ENCODE peak calls at places on chromosomes 12 and 14, in nine cellular contexts. One of them, this sample, is unnamed.
A peak's percentile ranks its signal among the peaks of the same experiment; 100 is the strongest.

GRCh38 chr12:5442251-5443006 is 10.5 kb downstream of the NTF3 start:
- DNase-seq in A549: peak; percentile 60
- DNase-seq in cardiac fibroblast: peak; percentile 68
- DNase-seq in B cell: no peak
- DNase-seq in right lobe of liver: no peak
- DNase-seq in GM10248: no peak
- DNase-seq in Peyer's patch: no peak
- DNase-seq in HFF-Myc: no peak
- DNase-seq in CD8-positive, alpha-beta T cell: no peak
- DNase-seq in this sample: no peak

GRCh38 chr12:51672334-51672733 is 81.3 kb downstream of the SCN8A start:
- DNase-seq in right lobe of liver: no peak
- DNase-seq in GM10248: no peak
- DNase-seq in A549: no peak
- DNase-seq in CD8-positive, alpha-beta T cell: no peak
- DNase-seq in cardiac fibroblast: no peak
- DNase-seq in HFF-Myc: no peak
- DNase-seq in B cell: no peak
- DNase-seq in Peyer's patch: no peak
- DNase-seq in this sample: no peak

GRCh38 chr12:43151406-43152080 is 400.5 kb downstream of the ADAMTS20 start:
- DNase-seq in cardiac fibroblast: no peak
- DNase-seq in HFF-Myc: peak; percentile 51
- DNase-seq in GM10248: no peak
- DNase-seq in Peyer's patch: no peak
- DNase-seq in B cell: no peak
- DNase-seq in A549: no peak
- DNase-seq in right lobe of liver: no peak
- DNase-seq in CD8-positive, alpha-beta T cell: no peak
- DNase-seq in this sample: peak; percentile 42

GRCh38 chr14:76320975-76321374 is 55.0 kb upstream of the ESRRB start:
- DNase-seq in GM10248: no peak
- DNase-seq in B cell: no peak
- DNase-seq in CD8-positive, alpha-beta T cell: no peak
- DNase-seq in A549: no peak
- DNase-seq in Peyer's patch: no peak
- DNase-seq in right lobe of liver: no peak
- DNase-seq in HFF-Myc: no peak
- DNase-seq in cardiac fibroblast: no peak
- DNase-seq in this sample: no peak

GRCh38 chr14:97380539-97380941 is 583.4 kb downstream of the VRK1 start:
- DNase-seq in HFF-Myc: no peak
- DNase-seq in GM10248: no peak
- DNase-seq in A549: peak; percentile 1
- DNase-seq in B cell: no peak
- DNase-seq in Peyer's patch: no peak
- DNase-seq in right lobe of liver: no peak
- DNase-seq in cardiac fibroblast: no peak
- DNase-seq in CD8-positive, alpha-beta T cell: peak; percentile 50
- DNase-seq in this sample: no peak

GRCh38 chr12:80701388-80701787 is 6.0 kb upstream of the MYF6 start:
- DNase-seq in cardiac fibroblast: no peak
- DNase-seq in right lobe of liver: no peak
- DNase-seq in A549: no peak
- DNase-seq in Peyer's patch: no peak
- DNase-seq in GM10248: no peak
- DNase-seq in B cell: no peak
- DNase-seq in HFF-Myc: no peak
- DNase-seq in CD8-positive, alpha-beta T cell: no peak
- DNase-seq in this sample: no peak

GRCh38 chr14:104140463-104141331 is 2.3 kb downstream of the KIF26A start:
- DNase-seq in HFF-Myc: no peak
- DNase-seq in CD8-positive, alpha-beta T cell: peak; percentile 11
- DNase-seq in Peyer's patch: no peak
- DNase-seq in B cell: peak; percentile 17
- DNase-seq in GM10248: no peak
- DNase-seq in cardiac fibroblast: no peak
- DNase-seq in A549: no peak
- DNase-seq in right lobe of liver: peak; percentile 42
- DNase-seq in this sample: no peak

GRCh38 chr12:111330800-111331752 is 37.8 kb downstream of the PHETA1 start:
- DNase-seq in A549: peak; percentile 74
- DNase-seq in HFF-Myc: peak; percentile 15
- DNase-seq in CD8-positive, alpha-beta T cell: no peak
- DNase-seq in GM10248: peak; percentile 59
- DNase-seq in right lobe of liver: no peak
- DNase-seq in B cell: no peak
- DNase-seq in Peyer's patch: no peak
- DNase-seq in cardiac fibroblast: peak; percentile 71
- DNase-seq in this sample: peak; percentile 15

GRCh38 chr12:28550757-28551381 is 360.6 kb downstream of the CCDC91 start:
- DNase-seq in A549: peak; percentile 23
- DNase-seq in Peyer's patch: no peak
- DNase-seq in GM10248: no peak
- DNase-seq in CD8-positive, alpha-beta T cell: no peak
- DNase-seq in right lobe of liver: no peak
- DNase-seq in HFF-Myc: no peak
- DNase-seq in B cell: no peak
- DNase-seq in cardiac fibroblast: peak; percentile 82
- DNase-seq in this sample: peak; percentile 47

GRCh38 chr12:113088971-113089756 is 32.6 kb downstream of the DTX1 start:
- DNase-seq in cardiac fibroblast: no peak
- DNase-seq in right lobe of liver: no peak
- DNase-seq in A549: no peak
- DNase-seq in B cell: no peak
- DNase-seq in Peyer's patch: peak; percentile 54
- DNase-seq in GM10248: peak; percentile 58
- DNase-seq in CD8-positive, alpha-beta T cell: peak; percentile 51
- DNase-seq in HFF-Myc: no peak
- DNase-seq in this sample: no peak

GRCh38 chr14:32584079-32584478 is 255.0 kb downstream of the AKAP6 start:
- DNase-seq in A549: no peak
- DNase-seq in HFF-Myc: no peak
- DNase-seq in CD8-positive, alpha-beta T cell: no peak
- DNase-seq in right lobe of liver: no peak
- DNase-seq in B cell: no peak
- DNase-seq in cardiac fibroblast: no peak
- DNase-seq in GM10248: no peak
- DNase-seq in Peyer's patch: no peak
- DNase-seq in this sample: no peak

GRCh38 chr14:32593290-32593942 is 264.3 kb downstream of the AKAP6 start:
- DNase-seq in GM10248: no peak
- DNase-seq in right lobe of liver: no peak
- DNase-seq in HFF-Myc: peak; percentile 61
- DNase-seq in B cell: no peak
- DNase-seq in CD8-positive, alpha-beta T cell: no peak
- DNase-seq in A549: peak; percentile 12
- DNase-seq in Peyer's patch: no peak
- DNase-seq in cardiac fibroblast: peak; percentile 79
- DNase-seq in this sample: peak; percentile 32

GRCh38 chr14:32590157-32590556 is 261.1 kb downstream of the AKAP6 start:
- DNase-seq in right lobe of liver: no peak
- DNase-seq in B cell: no peak
- DNase-seq in cardiac fibroblast: no peak
- DNase-seq in CD8-positive, alpha-beta T cell: no peak
- DNase-seq in HFF-Myc: no peak
- DNase-seq in Peyer's patch: no peak
- DNase-seq in GM10248: no peak
- DNase-seq in A549: no peak
- DNase-seq in this sample: no peak

GRCh38 chr14:32588448-32589320 is 259.6 kb downstream of the AKAP6 start:
- DNase-seq in B cell: no peak
- DNase-seq in right lobe of liver: no peak
- DNase-seq in Peyer's patch: no peak
- DNase-seq in cardiac fibroblast: peak; percentile 83
- DNase-seq in GM10248: peak; percentile 36
- DNase-seq in CD8-positive, alpha-beta T cell: no peak
- DNase-seq in A549: peak; percentile 55
- DNase-seq in HFF-Myc: no peak
- DNase-seq in this sample: no peak
- TF ChIP-seq CTCF in B cell: no peak
- TF ChIP-seq CTCF in right lobe of liver: peak; percentile 75
- TF ChIP-seq CTCF in Peyer's patch: peak; percentile 15
- TF ChIP-seq CTCF in cardiac fibroblast: peak; percentile 82
- TF ChIP-seq CTCF in GM10248: peak; percentile 48
- TF ChIP-seq CTCF in CD8-positive, alpha-beta T cell: no peak
- TF ChIP-seq CTCF in A549: peak; percentile 61
- TF ChIP-seq CTCF in HFF-Myc: peak; percentile 79
- TF ChIP-seq CTCF in this sample: peak; percentile 65

DNA sequence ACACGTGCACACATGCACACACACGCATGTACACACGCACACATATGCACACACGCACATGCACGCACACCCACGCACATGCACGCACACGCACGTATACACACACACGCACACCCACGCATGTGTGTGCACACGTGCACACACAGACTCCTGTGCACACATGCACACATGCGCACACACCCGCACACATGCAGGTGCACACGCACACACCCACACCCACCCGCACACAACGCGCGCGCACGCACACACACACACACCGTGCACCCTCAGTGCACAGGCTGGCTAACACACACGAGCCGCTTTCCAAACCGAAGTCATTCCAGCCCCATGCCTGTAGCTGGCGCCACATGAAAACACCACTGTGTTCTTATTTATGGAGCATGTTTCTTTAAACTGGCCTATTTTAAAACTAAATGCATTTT is 45.3 kb downstream of the GALNT9 start:
- DNase-seq in B cell: no peak
- DNase-seq in right lobe of liver: no peak
- DNase-seq in Peyer's patch: no peak
- DNase-seq in CD8-positive, alpha-beta T cell: no peak
- DNase-seq in cardiac fibroblast: peak; percentile 50
- DNase-seq in HFF-Myc: no peak
- DNase-seq in GM10248: no peak
- DNase-seq in A549: peak; percentile 63
- DNase-seq in this sample: no peak
- TF ChIP-seq CTCF in B cell: no peak
- TF ChIP-seq CTCF in right lobe of liver: no peak
- TF ChIP-seq CTCF in Peyer's patch: no peak
- TF ChIP-seq CTCF in CD8-positive, alpha-beta T cell: no peak
- TF ChIP-seq CTCF in cardiac fibroblast: peak; percentile 59
- TF ChIP-seq CTCF in HFF-Myc: peak; percentile 26
- TF ChIP-seq CTCF in GM10248: no peak
- TF ChIP-seq CTCF in A549: peak; percentile 42
- TF ChIP-seq CTCF in this sample: peak; percentile 7

GRCh38 chr12:6950401-6950801 is 755 bp upstream of the PTPN6 start:
- DNase-seq in HFF-Myc: no peak
- DNase-seq in right lobe of liver: peak; percentile 22
- DNase-seq in cardiac fibroblast: no peak
- DNase-seq in CD8-positive, alpha-beta T cell: no peak
- DNase-seq in A549: no peak
- DNase-seq in B cell: no peak
- DNase-seq in GM10248: no peak
- DNase-seq in Peyer's patch: no peak
- DNase-seq in this sample: no peak

GRCh38 chr12:6947615-6948014 is 3.5 kb upstream of the PTPN6 start:
- DNase-seq in cardiac fibroblast: no peak
- DNase-seq in CD8-positive, alpha-beta T cell: no peak
- DNase-seq in HFF-Myc: no peak
- DNase-seq in GM10248: no peak
- DNase-seq in right lobe of liver: peak; percentile 26
- DNase-seq in Peyer's patch: no peak
- DNase-seq in B cell: peak; percentile 39
- DNase-seq in A549: no peak
- DNase-seq in this sample: no peak

GRCh38 chr12:6950944-6951540 is at the start of gene PTPN6:
- DNase-seq in GM10248: peak; percentile 58
- DNase-seq in HFF-Myc: no peak
- DNase-seq in CD8-positive, alpha-beta T cell: peak; percentile 68
- DNase-seq in B cell: peak; percentile 88
- DNase-seq in cardiac fibroblast: no peak
- DNase-seq in A549: no peak
- DNase-seq in right lobe of liver: peak; percentile 86
- DNase-seq in Peyer's patch: peak; percentile 90
- DNase-seq in this sample: no peak

GRCh38 chr12:6946920-6947374 is 3.1 kb downstream of the C12orf57 start:
- DNase-seq in HFF-Myc: no peak
- DNase-seq in B cell: no peak
- DNase-seq in CD8-positive, alpha-beta T cell: no peak
- DNase-seq in A549: no peak
- DNase-seq in right lobe of liver: no peak
- DNase-seq in GM10248: no peak
- DNase-seq in cardiac fibroblast: no peak
- DNase-seq in Peyer's patch: no peak
- DNase-seq in this sample: no peak

GRCh38 chr12:6949063-6949594 is 2.0 kb upstream of the PTPN6 start:
- DNase-seq in CD8-positive, alpha-beta T cell: peak; percentile 57
- DNase-seq in B cell: peak; percentile 53
- DNase-seq in GM10248: no peak
- DNase-seq in Peyer's patch: no peak
- DNase-seq in HFF-Myc: no peak
- DNase-seq in right lobe of liver: peak; percentile 34
- DNase-seq in A549: no peak
- DNase-seq in cardiac fibroblast: no peak
- DNase-seq in this sample: no peak
- TF ChIP-seq CTCF in CD8-positive, alpha-beta T cell: no peak
- TF ChIP-seq CTCF in B cell: peak; percentile 39
- TF ChIP-seq CTCF in GM10248: peak; percentile 2
- TF ChIP-seq CTCF in Peyer's patch: peak; percentile 16
- TF ChIP-seq CTCF in HFF-Myc: no peak
- TF ChIP-seq CTCF in right lobe of liver: no peak
- TF ChIP-seq CTCF in A549: no peak
- TF ChIP-seq CTCF in cardiac fibroblast: peak; percentile 5
- TF ChIP-seq CTCF in this sample: no peak

GRCh38 chr12:26001530-26001929 is 43.0 kb downstream of the RASSF8 start:
- DNase-seq in A549: peak; percentile 7
- DNase-seq in GM10248: no peak
- DNase-seq in CD8-positive, alpha-beta T cell: no peak
- DNase-seq in right lobe of liver: no peak
- DNase-seq in Peyer's patch: no peak
- DNase-seq in HFF-Myc: no peak
- DNase-seq in cardiac fibroblast: no peak
- DNase-seq in B cell: no peak
- DNase-seq in this sample: no peak
- TF ChIP-seq CTCF in A549: peak; percentile 19
- TF ChIP-seq CTCF in GM10248: no peak
- TF ChIP-seq CTCF in CD8-positive, alpha-beta T cell: no peak
- TF ChIP-seq CTCF in right lobe of liver: no peak
- TF ChIP-seq CTCF in Peyer's patch: no peak
- TF ChIP-seq CTCF in HFF-Myc: no peak
- TF ChIP-seq CTCF in cardiac fibroblast: no peak
- TF ChIP-seq CTCF in B cell: no peak
- TF ChIP-seq CTCF in this sample: no peak